ENCODE peak calls at places on chromosomes 7 and 10, in ten cellular contexts. X, N, H, T, A, I, M, O, J and W are unnamed samples.

GRCh38 chr10:61153766-61154165 is 209.8 kb upstream of the RHOBTB1 start:
- DNase-seq in X (peak), N (no peak), H (no peak), T (no peak), A (no peak), I (no peak), M (no peak), O (no peak), J (no peak), W (no peak)

GRCh38 chr10:95464280-95464679 is 96.9 kb downstream of the SORBS1 start:
- DNase-seq in X (no peak), N (no peak), H (no peak), T (no peak), A (no peak), I (no peak), M (no peak), O (no peak), J (no peak), W (no peak)

GRCh38 chr10:118799779-118800178 is 45.0 kb upstream of the CACUL1 start:
- DNase-seq in X (peak), N (no peak), H (no peak), T (no peak), A (no peak), I (no peak), M (no peak), O (no peak), J (no peak), W (no peak)

GRCh38 chr10:49296826-49297225 is 2.1 kb upstream of the C10orf71 start:
- DNase-seq in X (no peak), N (no peak), H (no peak), T (no peak), A (no peak), I (no peak), M (no peak), O (no peak), J (no peak), W (no peak)

GRCh38 chr10:113058175-113058961 is 108.3 kb downstream of the TCF7L2 start:
- DNase-seq in X (peak), N (no peak), H (no peak), T (no peak), A (no peak), I (no peak), M (no peak), O (no peak), J (no peak), W (no peak)

GRCh38 chr10:132722980-132723970 is 62.7 kb downstream of the NKX6-2 start:
- DNase-seq in X (no peak), N (no peak), H (no peak), T (no peak), A (no peak), I (peak), M (no peak), O (peak), J (no peak), W (no peak)

GRCh38 chr10:133020193-133020817 is 67.4 kb upstream of the ADGRA1 start:
- DNase-seq in X (no peak), N (no peak), H (no peak), T (peak), A (no peak), I (no peak), M (no peak), O (no peak), J (no peak), W (peak)

GRCh38 chr10:73251683-73252444 is 580 bp downstream of the MRPS16 start:
- DNase-seq in X (peak), N (no peak), H (no peak), T (no peak), A (no peak), I (no peak), M (peak), O (peak), J (no peak), W (no peak)

GRCh38 chr7:89238156-89238555 is 442.6 kb upstream of the TEX47 start:
- DNase-seq in X (peak), N (no peak), H (no peak), T (no peak), A (no peak), I (no peak), M (no peak), O (no peak), J (no peak), W (no peak)

GRCh38 chr10:21929070-21929469 is 74.5 kb downstream of the DNAJC1 start:
- DNase-seq in X (peak), N (no peak), H (no peak), T (no peak), A (no peak), I (no peak), M (no peak), O (no peak), J (no peak), W (no peak)

GRCh38 chr10:46091834-46092522 is 45.9 kb upstream of the MSMB start:
- DNase-seq in X (no peak), N (no peak), H (no peak), T (no peak), A (no peak), I (no peak), M (no peak), O (no peak), J (no peak), W (no peak)

GRCh38 chr7:77738871-77739270 is 42.6 kb downstream of the RSBN1L start:
- DNase-seq in X (peak), N (no peak), H (no peak), T (no peak), A (no peak), I (no peak), M (no peak), O (no peak), J (no peak), W (no peak)

GRCh38 chr10:133179128-133179520 is 19.1 kb downstream of the KNDC1 start:
- DNase-seq in X (no peak), N (peak), H (no peak), T (no peak), A (no peak), I (no peak), M (no peak), O (no peak), J (no peak), W (no peak)

GRCh38 chr10:70528726-70529362 is 50.3 kb downstream of the PALD1 start:
- DNase-seq in X (peak), N (no peak), H (no peak), T (no peak), A (no peak), I (peak), M (peak), O (no peak), J (no peak), W (no peak)

GRCh38 chr10:26380815-26381214 is 57.3 kb upstream of the APBB1IP start:
- DNase-seq in X (no peak), N (no peak), H (no peak), T (no peak), A (no peak), I (no peak), M (peak), O (no peak), J (no peak), W (no peak)

GRCh38 chr7:32070051-32070405 is 179 bp downstream of the PDE1C start:
- DNase-seq in X (no peak), N (no peak), H (no peak), T (no peak), A (no peak), I (no peak), M (no peak), O (no peak), J (no peak), W (no peak)

GRCh38 chr7:5532520-5533335 is 109.1 kb upstream of the TNRC18 start:
- DNase-seq in X (no peak), N (peak), H (peak), T (peak), A (peak), I (peak), M (no peak), O (no peak), J (peak), W (peak)

GRCh38 chr7:106178593-106179134 is 66.6 kb upstream of the SYPL1 start:
- DNase-seq in X (peak), N (no peak), H (no peak), T (no peak), A (no peak), I (no peak), M (peak), O (no peak), J (peak), W (no peak)

GRCh38 chr7:132419538-132419937 is 156.7 kb downstream of the PLXNA4 start:
- DNase-seq in X (no peak), N (no peak), H (no peak), T (no peak), A (no peak), I (peak), M (no peak), O (no peak), J (no peak), W (no peak)

GRCh38 chr7:37097276-37097675 is 351.4 kb downstream of the ELMO1 start:
- DNase-seq in X (no peak), N (no peak), H (no peak), T (no peak), A (no peak), I (no peak), M (no peak), O (no peak), J (no peak), W (no peak)

GRCh38 chr10:124560377-124560776 is 98.8 kb downstream of the LHPP start:
- DNase-seq in X (peak), N (peak), H (peak), T (no peak), A (peak), I (peak), M (no peak), O (peak), J (no peak), W (peak)

GRCh38 chr10:98272245-98272644 is 4.3 kb upstream of the LOXL4 start:
- DNase-seq in X (no peak), N (no peak), H (no peak), T (no peak), A (no peak), I (no peak), M (no peak), O (no peak), J (peak), W (no peak)

GRCh38 chr10:5076615-5077014 is 17.6 kb upstream of the AKR1C3 start:
- DNase-seq in X (peak), N (no peak), H (no peak), T (no peak), A (no peak), I (no peak), M (no peak), O (no peak), J (no peak), W (no peak)

GRCh38 chr7:105799006-105799405 is 77.4 kb downstream of the ATXN7L1 start:
- DNase-seq in X (no peak), N (no peak), H (no peak), T (no peak), A (no peak), I (no peak), M (no peak), O (no peak), J (no peak), W (no peak)

GRCh38 chr10:109126541-109126940 is 796.8 kb downstream of the XPNPEP1 start:
- DNase-seq in X (no peak), N (no peak), H (no peak), T (no peak), A (no peak), I (no peak), M (no peak), O (no peak), J (no peak), W (no peak)

GRCh38 chr7:158327571-158328180 is 259.9 kb downstream of the PTPRN2 start:
- DNase-seq in X (no peak), N (no peak), H (no peak), T (no peak), A (no peak), I (no peak), M (no peak), O (no peak), J (no peak), W (no peak)

GRCh38 chr7:27236053-27236410 is 6.6 kb upstream of the EVX1 start:
- DNase-seq in X (no peak), N (no peak), H (no peak), T (no peak), A (no peak), I (no peak), M (no peak), O (no peak), J (no peak), W (no peak)
- H3K4me3 ChIP-seq in X (peak), N (no peak), H (peak), T (no peak), A (no peak), I (peak), M (peak), O (peak), J (peak), W (peak)

GRCh38 chr10:44327461-44327860 is 57.4 kb downstream of the CXCL12 start:
- DNase-seq in X (no peak), N (no peak), H (no peak), T (no peak), A (no peak), I (no peak), M (no peak), O (no peak), J (no peak), W (no peak)

GRCh38 chr10:44323838-44324237 is 61.1 kb downstream of the CXCL12 start:
- DNase-seq in X (no peak), N (no peak), H (no peak), T (no peak), A (no peak), I (no peak), M (no peak), O (no peak), J (no peak), W (no peak)

GRCh38 chr10:44325157-44325556 is 59.7 kb downstream of the CXCL12 start:
- DNase-seq in X (no peak), N (no peak), H (no peak), T (peak), A (no peak), I (no peak), M (no peak), O (no peak), J (no peak), W (no peak)

GRCh38 chr10:44325878-44326277 is 59.0 kb downstream of the CXCL12 start:
- DNase-seq in X (no peak), N (no peak), H (no peak), T (no peak), A (no peak), I (no peak), M (no peak), O (no peak), J (no peak), W (no peak)

GRCh38 chr10:44326474-44327030 is 58.3 kb downstream of the CXCL12 start:
- DNase-seq in X (no peak), N (no peak), H (no peak), T (no peak), A (no peak), I (no peak), M (no peak), O (no peak), J (no peak), W (no peak)
- H3K27ac ChIP-seq in X (no peak), N (no peak), H (no peak), T (peak), A (no peak), I (no peak), M (no peak), O (no peak), J (no peak), W (no peak)

GRCh38 chr7:122311719-122312118 is 7.2 kb upstream of the FEZF1 start:
- DNase-seq in X (no peak), N (no peak), H (no peak), T (no peak), A (no peak), I (no peak), M (no peak), O (no peak), J (no peak), W (no peak)

GRCh38 chr7:122312789-122313188 is 8.2 kb upstream of the FEZF1 start:
- DNase-seq in X (no peak), N (no peak), H (no peak), T (no peak), A (no peak), I (no peak), M (no peak), O (no peak), J (no peak), W (no peak)

GRCh38 chr7:122307228-122307619 is 2.7 kb upstream of the FEZF1 start:
- DNase-seq in X (no peak), N (no peak), H (no peak), T (no peak), A (no peak), I (no peak), M (no peak), O (no peak), J (no peak), W (no peak)

GRCh38 chr7:122311280-122311679 is 6.7 kb upstream of the FEZF1 start:
- DNase-seq in X (no peak), N (no peak), H (no peak), T (no peak), A (no peak), I (no peak), M (no peak), O (no peak), J (no peak), W (no peak)

DNA sequence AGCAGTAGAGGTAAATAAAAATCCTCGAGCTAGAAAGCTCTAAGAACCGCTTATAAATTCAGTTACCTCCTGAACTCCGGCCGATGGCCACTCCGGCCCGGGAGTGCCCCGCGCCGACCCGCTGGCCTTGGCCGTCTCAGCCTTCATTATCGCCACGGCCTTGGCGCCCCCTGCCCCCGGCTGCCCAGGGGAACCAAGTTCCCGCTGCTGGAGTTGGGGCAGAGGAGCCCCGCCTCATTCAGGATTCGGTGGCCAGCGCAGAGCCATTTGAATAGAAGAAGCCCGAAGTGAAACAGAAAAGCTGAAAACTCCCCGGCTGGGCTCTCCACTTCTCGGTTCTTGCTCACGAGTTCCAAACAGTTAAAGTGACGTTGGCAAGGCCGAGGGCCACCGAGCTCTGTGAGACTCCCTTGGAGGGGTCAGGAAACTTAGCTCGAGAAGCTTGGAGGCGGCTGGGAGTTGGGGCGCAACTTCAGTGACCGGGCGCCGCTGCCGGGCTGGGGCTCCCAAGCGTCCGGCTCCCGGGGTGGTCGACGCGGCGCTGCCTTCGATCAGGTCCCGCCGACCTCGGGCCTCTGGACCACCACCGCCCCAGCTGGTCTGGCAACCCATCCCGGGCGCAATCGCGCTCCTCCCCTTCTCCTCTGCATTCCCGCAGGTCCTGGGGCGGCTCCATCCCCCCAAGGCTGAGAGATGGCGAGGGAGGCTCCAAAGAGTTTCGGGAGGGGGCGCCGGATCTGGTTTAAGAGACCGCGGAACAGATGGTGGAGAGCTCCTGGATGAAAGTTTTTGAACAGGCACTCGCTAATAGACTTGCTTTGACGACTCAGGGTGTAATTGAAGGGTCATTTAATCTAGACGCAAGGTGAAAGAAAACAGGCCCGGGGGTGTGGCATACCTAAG is 5.8 kb upstream of the FEZF1 start:
- DNase-seq in X (no peak), N (peak), H (no peak), T (no peak), A (no peak), I (no peak), M (no peak), O (no peak), J (no peak), W (no peak)
- H3K4me3 ChIP-seq in X (peak), N (no peak), H (peak), T (peak), A (peak), I (peak), M (peak), O (peak), J (peak), W (peak)

DNA sequence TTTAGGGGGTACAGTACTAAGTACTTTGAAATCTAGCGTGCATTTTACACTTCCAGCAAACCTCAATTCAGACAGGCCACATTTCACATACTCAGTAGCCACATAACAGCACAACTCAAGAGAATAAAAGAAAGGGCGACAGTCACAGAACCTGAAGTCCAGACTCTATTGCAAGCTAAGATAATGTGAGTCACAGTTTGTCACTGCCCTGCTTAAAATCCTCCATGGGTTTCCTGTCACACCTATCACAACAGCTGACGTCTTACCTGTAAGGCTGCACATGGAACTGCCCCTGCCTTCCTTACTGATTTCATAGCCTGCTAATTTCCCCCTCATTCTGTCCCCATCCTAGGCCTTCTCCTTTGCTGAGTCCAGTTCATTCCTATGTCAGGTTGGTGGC is 16.1 kb upstream of the CDK14 start:
- DNase-seq in X (peak), N (no peak), H (no peak), T (no peak), A (no peak), I (no peak), M (no peak), O (no peak), J (no peak), W (no peak)
- H3K27ac ChIP-seq in X (peak), N (no peak), H (no peak), T (no peak), A (no peak), I (no peak), M (no peak), O (no peak), J (no peak), W (no peak)